ENCODE peak calls at places on chromosomes 4 and X, in four cellular contexts. R is ovary, H is NAMALWA, D is fibroblast of the aortic adventitia. M is an unnamed sample.

GRCh38 chrX:47030339-47030738 is 47.9 kb upstream of the RGN start:
- DNase-seq in D (peak; percentile 84), R (no peak), H (peak; percentile 77), M (peak; percentile 28)

GRCh38 chr4:1559896-1560650 is 124.0 kb downstream of the FAM53A start:
- DNase-seq in R (no peak), D (no peak), H (no peak), M (no peak)

GRCh38 chr4:23710298-23710697 is 179.5 kb downstream of the PPARGC1A start:
- DNase-seq in R (no peak), D (no peak), H (no peak), M (no peak)

GRCh38 chrX:1537031-1537715 is at the start of gene P2RY8:
- DNase-seq in R (peak; percentile 80), H (peak; percentile 88), D (no peak), M (no peak)

GRCh38 chr4:184177271-184177670 is 40.4 kb downstream of the ENPP6 start:
- DNase-seq in D (no peak), H (no peak), R (no peak), M (no peak)

GRCh38 chr4:94334519-94334918 is 8.1 kb downstream of the HPGDS start:
- DNase-seq in D (no peak), R (no peak), H (no peak), M (no peak)

GRCh38 chr4:118790544-118790943 is 45.4 kb downstream of the SEC24D start:
- DNase-seq in H (no peak), D (no peak), R (no peak), M (no peak)

GRCh38 chr4:48939785-48940184 is 33.2 kb upstream of the OCIAD2 start:
- DNase-seq in R (no peak), D (peak; percentile 79), H (no peak), M (peak; percentile 50)

GRCh38 chr4:85807247-85807915 is 332.4 kb downstream of the ARHGAP24 start:
- DNase-seq in R (no peak), H (no peak), D (peak; percentile 93), M (peak; percentile 55)

GRCh38 chrX:103254921-103255455 is at the start of gene TCEAL8:
- DNase-seq in R (peak; percentile 83), D (peak; percentile 75), H (peak; percentile 61), M (no peak)

GRCh38 chrX:96004386-96004785 is 680.3 kb upstream of the DIAPH2 start:
- DNase-seq in R (no peak), H (no peak), D (peak; percentile 58), M (no peak)

GRCh38 chr4:154137320-154137905 is 348.5 kb upstream of the SFRP2 start:
- DNase-seq in R (no peak), H (no peak), D (no peak), M (no peak)

GRCh38 chr4:14345356-14345775 is 656.9 kb upstream of the CPEB2 start:
- DNase-seq in R (no peak), D (peak; percentile 48), H (no peak), M (peak; percentile 18)

GRCh38 chrX:24245201-24245600 is 68.7 kb downstream of the SUPT20HL2 start:
- DNase-seq in H (no peak), D (peak; percentile 84), R (no peak), M (peak; percentile 57)

GRCh38 chr4:140863187-140863586 is 107.0 kb upstream of the TBC1D9 start:
- DNase-seq in R (no peak), D (no peak), H (no peak), M (no peak)

GRCh38 chr4:76584235-76585152 is 149.5 kb downstream of the SHROOM3 start:
- DNase-seq in D (peak; percentile 26), R (no peak), H (no peak), M (no peak)

GRCh38 chrX:155086202-155086840 is 15.0 kb downstream of the BRCC3 start:
- DNase-seq in H (peak; percentile 53), R (peak; percentile 29), D (peak; percentile 36), M (no peak)

GRCh38 chrX:143363419-143363818 is 153.9 kb downstream of the SPANXN3 start:
- DNase-seq in H (no peak), R (no peak), D (no peak), M (no peak)

GRCh38 chrX:150018931-150019331 is 80.6 kb upstream of the EOLA2 start:
- DNase-seq in H (no peak), D (peak; percentile 32), R (no peak), M (peak; percentile 27)

GRCh38 chr4:170990989-170991589 is 822.1 kb upstream of the GALNTL6 start:
- DNase-seq in D (no peak), R (no peak), H (peak; percentile 65), M (no peak)

GRCh38 chr4:65242156-65242846 is 428.0 kb downstream of the EPHA5 start:
- DNase-seq in D (no peak), H (no peak), R (no peak), M (no peak)

GRCh38 chr4:110667670-110668069 is 44.8 kb upstream of the PITX2 start:
- DNase-seq in H (no peak), R (no peak), D (no peak), M (no peak)

GRCh38 chrX:76076124-76076523 is 96.7 kb upstream of the PBDC1 start:
- DNase-seq in H (no peak), D (no peak), R (no peak), M (no peak)

GRCh38 chrX:48471504-48471903 is 1.4 kb upstream of the SLC38A5 start:
- DNase-seq in H (no peak), D (no peak), R (no peak), M (no peak)

M was measured in AG09309.